ENCODE peak calls at places on chromosomes 6 and 20, in six cellular contexts. I is GM12878, G is K562, A is HepG2, M is H1, W is HCT116. S is an unnamed sample.

GRCh38 chr6:138600726-138601125 is 101.4 kb upstream of the NHSL1 start:
- DNase-seq in I (no peak), G (no peak), A (no peak), M (no peak), W (no peak), S (no peak)

GRCh38 chr6:34674268-34674639 is 22.3 kb downstream of the ILRUN start:
- DNase-seq in I (no peak), G (no peak), A (peak), M (no peak), W (no peak), S (no peak)

GRCh38 chr6:55438217-55438616 is 110.9 kb downstream of the GFRAL start:
- DNase-seq in I (no peak), G (no peak), A (no peak), M (no peak), W (no peak), S (no peak)

GRCh38 chr20:62501801-62502495 is 26.2 kb upstream of the GATA5 start:
- DNase-seq in I (peak), G (peak), A (no peak), M (no peak), W (no peak), S (no peak)

GRCh38 chr6:18154507-18155272 is at the start of gene TPMT:
- DNase-seq in I (no peak), G (peak), A (no peak), M (no peak), W (no peak), S (no peak)

GRCh38 chr6:147528511-147529145 is 20.1 kb downstream of the SAMD5 start:
- DNase-seq in I (no peak), G (no peak), A (no peak), M (no peak), W (no peak), S (no peak)

GRCh38 chr20:52305843-52306242 is 114.3 kb upstream of the ZFP64 start:
- DNase-seq in I (no peak), G (no peak), A (no peak), M (no peak), W (no peak), S (no peak)

GRCh38 chr6:4489538-4489937 is 286.7 kb upstream of the CDYL start:
- DNase-seq in I (no peak), G (no peak), A (no peak), M (no peak), W (no peak), S (no peak)

GRCh38 chr6:91575032-91575431 is 988.2 kb upstream of the MAP3K7 start:
- DNase-seq in I (peak), G (no peak), A (no peak), M (no peak), W (no peak), S (no peak)

GRCh38 chr6:111979633-111980032 is 74.3 kb upstream of the CCN6 start:
- DNase-seq in I (no peak), G (no peak), A (no peak), M (no peak), W (no peak), S (no peak)

GRCh38 chr6:3195695-3196497 is 31.6 kb downstream of the TUBB2B start:
- DNase-seq in I (no peak), G (peak), A (peak), M (no peak), W (peak), S (peak)

GRCh38 chr6:74455786-74456185 is 750.1 kb downstream of the COL12A1 start:
- DNase-seq in I (no peak), G (no peak), A (no peak), M (no peak), W (no peak), S (no peak)

GRCh38 chr20:58813369-58813768 is 37.3 kb downstream of the GNAS-AS1 start:
- DNase-seq in I (no peak), G (no peak), A (no peak), M (no peak), W (no peak), S (no peak)

DNA sequence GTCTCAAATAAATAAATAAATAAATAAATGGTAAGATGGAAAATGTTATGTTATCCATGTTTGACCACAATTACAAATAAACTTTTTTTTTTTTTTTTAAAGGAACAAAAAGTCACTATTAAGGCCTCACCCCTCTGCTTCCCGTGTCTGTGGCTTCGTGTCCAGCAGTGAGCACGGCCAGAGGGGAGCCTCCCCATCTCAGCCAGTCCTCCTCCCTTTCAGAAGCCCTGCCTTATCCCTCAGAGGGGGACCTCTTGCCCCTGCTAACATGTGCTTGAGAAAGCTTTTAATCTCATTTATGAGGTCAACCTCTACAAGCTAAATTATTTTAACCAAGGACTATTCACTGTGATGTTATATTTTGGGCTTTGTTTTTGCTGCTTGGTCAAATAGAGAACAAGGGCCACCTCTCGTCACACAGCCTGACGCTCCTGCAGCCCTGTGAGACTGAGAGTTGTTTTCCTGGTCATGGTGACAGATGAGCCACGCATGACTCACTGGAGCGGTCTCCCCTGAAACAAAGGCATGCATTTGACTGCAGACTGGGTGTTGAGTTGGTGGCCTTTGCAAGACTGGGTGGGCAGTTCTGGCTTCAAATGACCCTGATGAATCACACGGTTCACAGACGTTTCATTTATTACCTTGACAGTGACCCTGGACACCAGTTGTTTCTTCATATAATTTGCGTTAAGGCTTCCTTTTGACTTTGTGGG is 131.8 kb downstream of the TIAM2 start:
- DNase-seq in I (no peak), G (peak), A (peak), M (no peak), W (peak), S (no peak)
- TF ChIP-seq ATF3 in I (no peak), G (no peak), A (no peak), M (no peak), W (no peak), S (no peak)

GRCh38 chr6:142756215-142756630 is 188.8 kb downstream of the HIVEP2 start:
- DNase-seq in I (no peak), G (no peak), A (peak), M (no peak), W (peak), S (no peak)
- TF ChIP-seq ATF3 in I (no peak), G (no peak), A (no peak), M (no peak), W (no peak), S (no peak)

DNA sequence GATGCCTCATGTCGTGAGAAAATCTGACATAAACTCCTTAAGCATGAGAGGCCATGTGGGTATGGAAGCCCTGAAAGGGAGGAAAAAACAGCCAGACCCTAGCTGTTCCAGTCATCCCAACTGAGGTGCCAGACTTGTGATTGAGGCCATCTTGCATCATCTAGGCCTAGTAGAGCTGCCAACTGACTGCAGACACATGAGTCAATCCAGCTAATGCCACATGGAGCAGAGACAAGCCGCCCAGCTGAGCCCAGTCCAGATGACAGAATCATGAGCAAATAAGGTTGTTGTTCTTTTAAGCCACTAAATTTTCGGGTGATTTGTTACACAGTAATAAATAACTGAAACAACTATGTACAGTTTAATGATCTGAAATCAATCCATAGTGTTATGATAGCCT is 680.9 kb downstream of the MAFB start:
- DNase-seq in I (no peak), G (no peak), A (no peak), M (no peak), W (no peak), S (no peak)
- TF ChIP-seq ATF3 in I (no peak), G (no peak), A (no peak), M (no peak), W (no peak), S (no peak)

GRCh38 chr6:30061766-30062458 is 847 bp downstream of the POLR1H start:
- DNase-seq in I (no peak), G (peak), A (no peak), M (no peak), W (no peak), S (no peak)
- TF ChIP-seq ATF3 in I (no peak), G (no peak), A (no peak), M (no peak), W (no peak), S (no peak)

GRCh38 chr6:155832596-155832995 is 377.0 kb upstream of the NOX3 start:
- DNase-seq in I (no peak), G (no peak), A (peak), M (peak), W (no peak), S (no peak)
- TF ChIP-seq ATF3 in I (no peak), G (no peak), A (no peak), M (no peak), W (no peak), S (no peak)

GRCh38 chr6:19287928-19288327 is 549.2 kb upstream of the ID4 start:
- DNase-seq in I (no peak), G (no peak), A (no peak), M (no peak), W (no peak), S (no peak)

GRCh38 chr6:19289408-19289967 is 547.7 kb upstream of the ID4 start:
- DNase-seq in I (no peak), G (no peak), A (no peak), M (no peak), W (no peak), S (no peak)
- TF ChIP-seq ATF3 in I (no peak), G (no peak), A (no peak), M (no peak), W (no peak), S (no peak)

S was measured in WTC11.